ENCODE peak calls at places on chromosomes 4 and X, in five cellular contexts. S is progenitor cell of endocrine pancreas, R is astrocyte of the spinal cord, A is type B pancreatic cell, F is mammary epithelial cell. I is an unnamed sample.
A peak's percentile ranks its signal among the peaks of the same experiment; 100 is the strongest.

GRCh38 chrX:153551135-153551534 is 33.7 kb downstream of the ATP2B3 start:
- DNase-seq in S (no peak), R (no peak), A (no peak), F (peak; percentile 8), I (peak; percentile 55)

GRCh38 chrX:129193357-129193756 is 329.9 kb downstream of the SMARCA1 start:
- DNase-seq in S (no peak), R (no peak), A (no peak), F (no peak), I (no peak)

GRCh38 chr4:100881283-100881682 is 363.5 kb upstream of the EMCN start:
- DNase-seq in S (no peak), R (no peak), A (no peak), F (no peak), I (no peak)

GRCh38 chr4:114364857-114365256 is 233.8 kb upstream of the UGT8 start:
- DNase-seq in S (no peak), R (peak; percentile 79), A (no peak), F (no peak), I (peak; percentile 86)

GRCh38 chr4:40473578-40474388 is 138.7 kb downstream of the CHRNA9 start:
- DNase-seq in S (no peak), R (no peak), A (no peak), F (no peak), I (no peak)

GRCh38 chr4:11698846-11699590 is 270.3 kb upstream of the HS3ST1 start:
- DNase-seq in S (no peak), R (peak; percentile 70), A (no peak), F (peak; percentile 91), I (peak; percentile 76)

GRCh38 chr4:53967971-53968370 is 96.4 kb downstream of the CHIC2 start:
- DNase-seq in S (no peak), R (no peak), A (no peak), F (peak; percentile 38), I (no peak)

GRCh38 chr4:80207172-80207583 is 9.9 kb downstream of the PRDM8 start:
- DNase-seq in S (no peak), R (no peak), A (no peak), F (no peak), I (no peak)

GRCh38 chrX:70132244-70132643 is 1.0 kb upstream of the IGBP1 start:
- DNase-seq in S (no peak), R (no peak), A (no peak), F (no peak), I (no peak)

GRCh38 chrX:9466711-9467110 is 1.9 kb downstream of the TBL1X start:
- DNase-seq in S (no peak), R (no peak), A (no peak), F (no peak), I (no peak)

GRCh38 chr4:151522790-151523332 is 113.9 kb downstream of the FHIP1A start:
- DNase-seq in S (no peak), R (no peak), A (no peak), F (no peak), I (no peak)

GRCh38 chrX:331145-331771 is 12.7 kb upstream of the GTPBP6 start:
- DNase-seq in S (no peak), R (peak; percentile 36), A (no peak), F (no peak), I (no peak)

GRCh38 chr4:602559-602942 is 22.8 kb upstream of the PDE6B start:
- DNase-seq in S (peak; percentile 85), R (no peak), A (peak; percentile 81), F (peak; percentile 60), I (no peak)

GRCh38 chr4:127849505-127850234 is 31.0 kb upstream of the PLK4 start:
- DNase-seq in S (no peak), R (peak; percentile 21), A (no peak), F (no peak), I (no peak)

GRCh38 chrX:44884944-44885343 is 12.0 kb downstream of the KDM6A start:
- DNase-seq in S (no peak), R (no peak), A (no peak), F (no peak), I (no peak)

GRCh38 chr4:140180577-140180976 is 26.6 kb upstream of the MAML3 start:
- DNase-seq in S (no peak), R (no peak), A (no peak), F (peak; percentile 21), I (no peak)

GRCh38 chrX:68697465-68698125 is 50.1 kb downstream of the STARD8 start:
- DNase-seq in S (no peak), R (no peak), A (no peak), F (no peak), I (no peak)

GRCh38 chr4:174284181-174284886 is 623 bp downstream of the CEP44 start:
- DNase-seq in S (no peak), R (peak; percentile 68), A (no peak), F (peak; percentile 81), I (peak; percentile 81)

GRCh38 chr4:139606600-139607301 is 50.7 kb upstream of the SETD7 start:
- DNase-seq in S (no peak), R (peak; percentile 60), A (no peak), F (peak; percentile 14), I (peak; percentile 74)

GRCh38 chr4:8558080-8558960 is 21.9 kb upstream of the GPR78 start:
- DNase-seq in S (no peak), R (no peak), A (no peak), F (no peak), I (peak; percentile 40)

GRCh38 chr4:172758586-172759340 is 409.8 kb upstream of the GALNT7 start:
- DNase-seq in S (no peak), R (peak; percentile 54), A (no peak), F (peak; percentile 63), I (peak; percentile 81)

GRCh38 chr4:24476209-24476781 is 108.1 kb downstream of the DHX15 start:
- DNase-seq in S (no peak), R (no peak), A (no peak), F (no peak), I (no peak)

GRCh38 chrX:123878177-123878576 is 18.3 kb downstream of the XIAP start:
- DNase-seq in S (no peak), R (peak; percentile 34), A (no peak), F (no peak), I (peak; percentile 2)

GRCh38 chr4:159097785-159098184 is 5.1 kb upstream of the RAPGEF2 start:
- DNase-seq in S (no peak), R (no peak), A (no peak), F (no peak), I (no peak)

GRCh38 chrX:53074987-53075386 is 7.2 kb upstream of the TSPYL2 start:
- DNase-seq in S (no peak), R (no peak), A (no peak), F (no peak), I (no peak)

GRCh38 chr4:86934147-86934771 is 552 bp upstream of the AFF1 start:
- DNase-seq in S (no peak), R (peak; percentile 18), A (no peak), F (no peak), I (no peak)

GRCh38 chr4:185265942-185266341 is 56.5 kb downstream of the SNX25 start:
- DNase-seq in S (no peak), R (peak; percentile 76), A (no peak), F (peak; percentile 35), I (peak; percentile 88)

GRCh38 chr4:42050850-42051249 is 60.5 kb downstream of the SLC30A9 start:
- DNase-seq in S (no peak), R (no peak), A (no peak), F (no peak), I (no peak)
- TF ChIP-seq CTCF in S (no peak), R (no peak), A (no peak), F (no peak), I (no peak)

GRCh38 chr4:124330045-124330444 is 382.5 kb downstream of the ANKRD50 start:
- DNase-seq in S (no peak), R (no peak), A (no peak), F (no peak), I (no peak)

GRCh38 chr4:124329134-124329533 is 383.4 kb downstream of the ANKRD50 start:
- DNase-seq in S (no peak), R (no peak), A (no peak), F (no peak), I (no peak)

GRCh38 chr4:124337874-124338273 is 374.7 kb downstream of the ANKRD50 start:
- DNase-seq in S (no peak), R (peak; percentile 21), A (no peak), F (no peak), I (no peak)

GRCh38 chr4:124333466-124333865 is 379.1 kb downstream of the ANKRD50 start:
- DNase-seq in S (no peak), R (no peak), A (no peak), F (no peak), I (no peak)

DNA sequence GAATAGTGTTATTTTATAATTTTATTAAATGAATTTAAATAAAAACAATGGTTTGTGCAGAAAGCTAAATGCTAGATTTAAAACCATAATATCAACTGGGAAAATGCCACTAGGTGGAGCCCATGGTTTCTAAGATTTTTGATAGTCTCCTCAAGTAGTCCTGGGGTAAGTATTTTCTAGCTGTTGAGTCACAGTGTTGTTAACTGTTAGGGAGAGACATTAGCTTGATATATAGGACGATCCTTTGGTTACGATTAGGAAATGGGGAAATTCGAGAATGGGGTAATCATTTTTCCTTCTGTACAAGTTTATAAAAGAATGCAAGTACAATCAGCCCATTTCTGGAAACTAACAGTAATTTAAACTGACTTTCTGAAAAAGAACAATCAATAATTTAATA is 378.4 kb downstream of the ANKRD50 start:
- DNase-seq in S (no peak), R (peak; percentile 90), A (no peak), F (peak; percentile 81), I (peak; percentile 82)
- TF ChIP-seq CTCF in S (peak; percentile 75), R (peak; percentile 57), A (peak; percentile 85), F (peak; percentile 53), I (peak; percentile 86)

GRCh38 chrX:80430826-80431501 is 10.7 kb downstream of the TENT5D start:
- DNase-seq in S (no peak), R (no peak), A (no peak), F (no peak), I (no peak)
- TF ChIP-seq CTCF in S (no peak), R (no peak), A (peak; percentile 20), F (no peak), I (peak; percentile 44)

GRCh38 chrX:101258260-101258581 is 32.9 kb downstream of the TAF7L start:
- DNase-seq in S (no peak), R (no peak), A (no peak), F (no peak), I (no peak)

GRCh38 chrX:101262590-101262989 is 28.5 kb downstream of the TAF7L start:
- DNase-seq in S (no peak), R (no peak), A (no peak), F (no peak), I (no peak)

GRCh38 chrX:101257448-101258259 is 33.5 kb downstream of the TAF7L start:
- DNase-seq in S (no peak), R (peak; percentile 56), A (no peak), F (no peak), I (no peak)

GRCh38 chrX:101263766-101264165 is 27.4 kb downstream of the TAF7L start:
- DNase-seq in S (no peak), R (no peak), A (no peak), F (no peak), I (no peak)

DNA sequence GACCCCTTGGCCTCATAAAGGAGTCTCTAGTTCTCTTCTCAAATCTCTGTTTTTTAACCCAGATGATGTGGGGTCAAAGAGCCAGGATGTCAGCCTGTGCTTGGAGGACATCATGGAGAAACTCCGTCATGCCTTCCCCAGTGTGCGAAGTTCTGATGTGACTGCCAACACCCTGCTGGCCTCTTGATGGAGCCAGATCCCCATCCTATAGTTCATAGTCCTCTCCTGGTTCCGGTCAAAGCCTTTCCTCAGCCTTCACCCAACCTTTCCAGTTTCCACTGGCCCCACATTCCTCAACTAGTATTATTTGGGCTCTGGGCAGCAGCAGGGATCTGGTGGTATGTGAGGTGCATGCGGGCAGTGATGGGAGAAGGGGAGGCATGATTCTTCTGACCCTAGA is 30.7 kb downstream of the TAF7L start:
- DNase-seq in S (no peak), R (no peak), A (no peak), F (no peak), I (peak; percentile 8)
- TF ChIP-seq CTCF in S (peak; percentile 35), R (no peak), A (no peak), F (peak; percentile 14), I (peak; percentile 58)

GRCh38 chr4:153156263-153156662 is 48.0 kb upstream of the TRIM2 start:
- DNase-seq in S (no peak), R (no peak), A (no peak), F (no peak), I (no peak)
- TF ChIP-seq CTCF in S (no peak), R (peak; percentile 19), A (no peak), F (no peak), I (peak; percentile 23)